ENCODE peak calls at places on chromosomes 4 and X, in nine cellular contexts. One of them, this sample, is unnamed.

GRCh38 chr4:68249434-68249833 is 3.9 kb upstream of the TMPRSS11B start:
- DNase-seq in sigmoid colon: no peak
- DNase-seq in retina: no peak
- DNase-seq in SJSA1: no peak
- DNase-seq in T-helper 22 cell: no peak
- DNase-seq in HEK293T: no peak
- DNase-seq in activated T-helper 1 cell treated with anti-CD3 and anti-CD28 coated beads, Interleukin-2, amount 50 U/mL, for 16 hours: no peak
- DNase-seq in left ventricle myocardium inferior: no peak
- DNase-seq in NCI-H1694: no peak
- DNase-seq in this sample: no peak

GRCh38 chr4:94419956-94420355 is 31.8 kb upstream of the PDLIM5 start:
- DNase-seq in NCI-H1694: no peak
- DNase-seq in T-helper 22 cell: no peak
- DNase-seq in sigmoid colon: no peak
- DNase-seq in retina: no peak
- DNase-seq in SJSA1: no peak
- DNase-seq in left ventricle myocardium inferior: no peak
- DNase-seq in activated T-helper 1 cell treated with anti-CD3 and anti-CD28 coated beads, Interleukin-2, amount 50 U/mL, for 16 hours: no peak
- DNase-seq in HEK293T: no peak
- DNase-seq in this sample: no peak

GRCh38 chr4:41602886-41603503 is 65.0 kb downstream of the LIMCH1 start:
- DNase-seq in sigmoid colon: no peak
- DNase-seq in NCI-H1694: no peak
- DNase-seq in T-helper 22 cell: no peak
- DNase-seq in SJSA1: no peak
- DNase-seq in retina: no peak
- DNase-seq in HEK293T: no peak
- DNase-seq in activated T-helper 1 cell treated with anti-CD3 and anti-CD28 coated beads, Interleukin-2, amount 50 U/mL, for 16 hours: no peak
- DNase-seq in left ventricle myocardium inferior: no peak
- DNase-seq in this sample: no peak

GRCh38 chrX:12210921-12211320 is 72.6 kb downstream of the FRMPD4 start:
- DNase-seq in T-helper 22 cell: no peak
- DNase-seq in SJSA1: no peak
- DNase-seq in left ventricle myocardium inferior: no peak
- DNase-seq in retina: no peak
- DNase-seq in activated T-helper 1 cell treated with anti-CD3 and anti-CD28 coated beads, Interleukin-2, amount 50 U/mL, for 16 hours: no peak
- DNase-seq in NCI-H1694: no peak
- DNase-seq in HEK293T: no peak
- DNase-seq in sigmoid colon: no peak
- DNase-seq in this sample: no peak

GRCh38 chr4:8910822-8911310 is 39.2 kb upstream of the HMX1 start:
- DNase-seq in T-helper 22 cell: no peak
- DNase-seq in left ventricle myocardium inferior: no peak
- DNase-seq in activated T-helper 1 cell treated with anti-CD3 and anti-CD28 coated beads, Interleukin-2, amount 50 U/mL, for 16 hours: no peak
- DNase-seq in SJSA1: peak
- DNase-seq in HEK293T: no peak
- DNase-seq in retina: no peak
- DNase-seq in sigmoid colon: no peak
- DNase-seq in NCI-H1694: no peak
- DNase-seq in this sample: peak

GRCh38 chrX:123731987-123732678 is 719 bp downstream of the THOC2 start:
- DNase-seq in HEK293T: peak
- DNase-seq in sigmoid colon: no peak
- DNase-seq in T-helper 22 cell: no peak
- DNase-seq in activated T-helper 1 cell treated with anti-CD3 and anti-CD28 coated beads, Interleukin-2, amount 50 U/mL, for 16 hours: no peak
- DNase-seq in NCI-H1694: no peak
- DNase-seq in SJSA1: no peak
- DNase-seq in retina: no peak
- DNase-seq in left ventricle myocardium inferior: no peak
- DNase-seq in this sample: peak

GRCh38 chrX:47573334-47574095 is 8.7 kb upstream of the TIMP1 start:
- DNase-seq in T-helper 22 cell: no peak
- DNase-seq in left ventricle myocardium inferior: peak
- DNase-seq in retina: peak
- DNase-seq in sigmoid colon: peak
- DNase-seq in HEK293T: no peak
- DNase-seq in activated T-helper 1 cell treated with anti-CD3 and anti-CD28 coated beads, Interleukin-2, amount 50 U/mL, for 16 hours: no peak
- DNase-seq in NCI-H1694: no peak
- DNase-seq in SJSA1: peak
- DNase-seq in this sample: no peak

GRCh38 chrX:104310084-104310483 is 55.4 kb upstream of the ESX1 start:
- DNase-seq in retina: peak
- DNase-seq in activated T-helper 1 cell treated with anti-CD3 and anti-CD28 coated beads, Interleukin-2, amount 50 U/mL, for 16 hours: no peak
- DNase-seq in left ventricle myocardium inferior: no peak
- DNase-seq in NCI-H1694: peak
- DNase-seq in T-helper 22 cell: no peak
- DNase-seq in SJSA1: no peak
- DNase-seq in sigmoid colon: no peak
- DNase-seq in HEK293T: peak
- DNase-seq in this sample: no peak

GRCh38 chr4:152369903-152370296 is 166.0 kb downstream of the FBXW7 start:
- DNase-seq in T-helper 22 cell: no peak
- DNase-seq in SJSA1: no peak
- DNase-seq in sigmoid colon: no peak
- DNase-seq in HEK293T: no peak
- DNase-seq in left ventricle myocardium inferior: no peak
- DNase-seq in retina: no peak
- DNase-seq in NCI-H1694: no peak
- DNase-seq in activated T-helper 1 cell treated with anti-CD3 and anti-CD28 coated beads, Interleukin-2, amount 50 U/mL, for 16 hours: no peak
- DNase-seq in this sample: no peak

GRCh38 chr4:186144180-186144579 is 39.7 kb downstream of the FAM149A start:
- DNase-seq in sigmoid colon: no peak
- DNase-seq in NCI-H1694: no peak
- DNase-seq in HEK293T: peak
- DNase-seq in retina: peak
- DNase-seq in SJSA1: no peak
- DNase-seq in activated T-helper 1 cell treated with anti-CD3 and anti-CD28 coated beads, Interleukin-2, amount 50 U/mL, for 16 hours: no peak
- DNase-seq in T-helper 22 cell: no peak
- DNase-seq in left ventricle myocardium inferior: peak
- DNase-seq in this sample: no peak

GRCh38 chrX:71637848-71638247 is 19.5 kb upstream of the CXCR3 start:
- DNase-seq in NCI-H1694: no peak
- DNase-seq in HEK293T: no peak
- DNase-seq in sigmoid colon: no peak
- DNase-seq in retina: no peak
- DNase-seq in T-helper 22 cell: no peak
- DNase-seq in left ventricle myocardium inferior: no peak
- DNase-seq in SJSA1: no peak
- DNase-seq in activated T-helper 1 cell treated with anti-CD3 and anti-CD28 coated beads, Interleukin-2, amount 50 U/mL, for 16 hours: no peak
- DNase-seq in this sample: no peak

GRCh38 chr4:38224850-38225249 is 264.7 kb downstream of the PTTG2 start:
- DNase-seq in SJSA1: no peak
- DNase-seq in sigmoid colon: no peak
- DNase-seq in T-helper 22 cell: no peak
- DNase-seq in HEK293T: no peak
- DNase-seq in NCI-H1694: no peak
- DNase-seq in activated T-helper 1 cell treated with anti-CD3 and anti-CD28 coated beads, Interleukin-2, amount 50 U/mL, for 16 hours: no peak
- DNase-seq in retina: no peak
- DNase-seq in left ventricle myocardium inferior: no peak
- DNase-seq in this sample: no peak

GRCh38 chr4:1802151-1802715 is 9.1 kb downstream of the FGFR3 start:
- DNase-seq in NCI-H1694: no peak
- DNase-seq in sigmoid colon: peak
- DNase-seq in SJSA1: no peak
- DNase-seq in activated T-helper 1 cell treated with anti-CD3 and anti-CD28 coated beads, Interleukin-2, amount 50 U/mL, for 16 hours: no peak
- DNase-seq in T-helper 22 cell: no peak
- DNase-seq in HEK293T: no peak
- DNase-seq in retina: no peak
- DNase-seq in left ventricle myocardium inferior: peak
- DNase-seq in this sample: no peak

GRCh38 chr4:139018501-139018900 is 2.9 kb downstream of the NOCT start:
- DNase-seq in SJSA1: no peak
- DNase-seq in sigmoid colon: no peak
- DNase-seq in retina: no peak
- DNase-seq in activated T-helper 1 cell treated with anti-CD3 and anti-CD28 coated beads, Interleukin-2, amount 50 U/mL, for 16 hours: no peak
- DNase-seq in T-helper 22 cell: no peak
- DNase-seq in left ventricle myocardium inferior: no peak
- DNase-seq in NCI-H1694: no peak
- DNase-seq in HEK293T: no peak
- DNase-seq in this sample: no peak

GRCh38 chr4:75831856-75832405 is 70.3 kb downstream of the PPEF2 start:
- DNase-seq in sigmoid colon: no peak
- DNase-seq in HEK293T: no peak
- DNase-seq in activated T-helper 1 cell treated with anti-CD3 and anti-CD28 coated beads, Interleukin-2, amount 50 U/mL, for 16 hours: no peak
- DNase-seq in SJSA1: no peak
- DNase-seq in T-helper 22 cell: no peak
- DNase-seq in retina: no peak
- DNase-seq in left ventricle myocardium inferior: no peak
- DNase-seq in NCI-H1694: no peak
- DNase-seq in this sample: no peak